ENCODE peak calls at places on chromosomes 12 and 14, in eight cellular contexts. One of them, this sample, is unnamed.

GRCh38 chr14:103329421-103330347 is 4.4 kb upstream of the EIF5 start:
- DNase-seq in A673: no peak
- DNase-seq in psoas muscle: no peak
- DNase-seq in AG10803: peak
- DNase-seq in glutamatergic neuron: no peak
- DNase-seq in bronchial epithelial cell: peak
- DNase-seq in WERI-Rb-1: no peak
- DNase-seq in AG04450: no peak
- DNase-seq in this sample: peak

GRCh38 chr12:25830456-25830855 is 128.0 kb upstream of the RASSF8 start:
- DNase-seq in bronchial epithelial cell: peak
- DNase-seq in WERI-Rb-1: no peak
- DNase-seq in psoas muscle: no peak
- DNase-seq in AG04450: no peak
- DNase-seq in A673: no peak
- DNase-seq in glutamatergic neuron: no peak
- DNase-seq in AG10803: peak
- DNase-seq in this sample: no peak

GRCh38 chr12:103241184-103241583 is 254.6 kb downstream of the C12orf42 start:
- DNase-seq in bronchial epithelial cell: no peak
- DNase-seq in glutamatergic neuron: no peak
- DNase-seq in A673: no peak
- DNase-seq in WERI-Rb-1: no peak
- DNase-seq in AG04450: no peak
- DNase-seq in AG10803: no peak
- DNase-seq in psoas muscle: no peak
- DNase-seq in this sample: no peak

GRCh38 chr14:26730929-26731618 is 133.2 kb upstream of the NOVA1 start:
- DNase-seq in psoas muscle: no peak
- DNase-seq in bronchial epithelial cell: peak
- DNase-seq in glutamatergic neuron: peak
- DNase-seq in A673: peak
- DNase-seq in AG04450: no peak
- DNase-seq in AG10803: no peak
- DNase-seq in WERI-Rb-1: peak
- DNase-seq in this sample: no peak

GRCh38 chr12:96239711-96240234 is 45.6 kb downstream of the ELK3 start:
- DNase-seq in glutamatergic neuron: no peak
- DNase-seq in AG04450: no peak
- DNase-seq in A673: peak
- DNase-seq in AG10803: peak
- DNase-seq in psoas muscle: no peak
- DNase-seq in WERI-Rb-1: no peak
- DNase-seq in bronchial epithelial cell: no peak
- DNase-seq in this sample: no peak

GRCh38 chr12:130992448-130992847 is 38.7 kb downstream of the ADGRD1 start:
- DNase-seq in AG10803: no peak
- DNase-seq in psoas muscle: no peak
- DNase-seq in glutamatergic neuron: no peak
- DNase-seq in WERI-Rb-1: no peak
- DNase-seq in A673: no peak
- DNase-seq in bronchial epithelial cell: no peak
- DNase-seq in AG04450: no peak
- DNase-seq in this sample: no peak

GRCh38 chr12:110741795-110742717 is 635 bp downstream of the PPP1CC start:
- DNase-seq in A673: peak
- DNase-seq in WERI-Rb-1: peak
- DNase-seq in glutamatergic neuron: peak
- DNase-seq in AG04450: no peak
- DNase-seq in psoas muscle: peak
- DNase-seq in bronchial epithelial cell: peak
- DNase-seq in AG10803: no peak
- DNase-seq in this sample: no peak

GRCh38 chr12:20024194-20024593 is 344.1 kb upstream of the PDE3A start:
- DNase-seq in glutamatergic neuron: no peak
- DNase-seq in A673: no peak
- DNase-seq in bronchial epithelial cell: no peak
- DNase-seq in WERI-Rb-1: no peak
- DNase-seq in AG10803: peak
- DNase-seq in psoas muscle: no peak
- DNase-seq in AG04450: no peak
- DNase-seq in this sample: no peak

DNA sequence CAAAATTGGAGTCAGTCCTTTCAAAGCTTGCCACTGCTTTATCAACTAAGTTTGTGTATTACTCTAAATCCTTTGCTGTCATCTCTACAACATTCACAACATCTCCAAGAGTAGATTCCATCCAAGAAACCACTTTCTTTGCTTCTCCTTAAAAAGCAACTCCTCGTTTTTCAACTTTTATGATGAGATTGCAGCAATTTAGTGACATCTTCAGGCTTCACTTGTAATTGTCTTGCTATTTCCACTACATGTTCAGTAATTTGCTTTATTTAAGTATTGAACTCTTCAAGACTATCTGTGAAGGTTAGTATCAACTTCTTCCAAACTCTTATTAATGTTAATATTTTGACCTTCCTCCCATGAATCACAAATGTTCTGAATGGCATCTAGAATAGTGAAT is 747.9 kb downstream of the TMTC2 start:
- DNase-seq in WERI-Rb-1: no peak
- DNase-seq in glutamatergic neuron: no peak
- DNase-seq in AG10803: no peak
- DNase-seq in A673: peak
- DNase-seq in psoas muscle: no peak
- DNase-seq in AG04450: no peak
- DNase-seq in bronchial epithelial cell: peak
- DNase-seq in this sample: no peak
- TF ChIP-seq CTCF in WERI-Rb-1: no peak
- TF ChIP-seq CTCF in glutamatergic neuron: no peak
- TF ChIP-seq CTCF in AG10803: no peak
- TF ChIP-seq CTCF in A673: no peak
- TF ChIP-seq CTCF in psoas muscle: no peak
- TF ChIP-seq CTCF in AG04450: no peak
- TF ChIP-seq CTCF in bronchial epithelial cell: no peak
- TF ChIP-seq CTCF in this sample: no peak

GRCh38 chr12:105099355-105099754 is 8.2 kb upstream of the WASHC4 start:
- DNase-seq in WERI-Rb-1: no peak
- DNase-seq in bronchial epithelial cell: no peak
- DNase-seq in psoas muscle: no peak
- DNase-seq in A673: no peak
- DNase-seq in AG10803: no peak
- DNase-seq in AG04450: no peak
- DNase-seq in glutamatergic neuron: no peak
- DNase-seq in this sample: no peak

GRCh38 chr12:105100207-105100985 is 7.1 kb upstream of the WASHC4 start:
- DNase-seq in A673: peak
- DNase-seq in psoas muscle: no peak
- DNase-seq in WERI-Rb-1: no peak
- DNase-seq in AG04450: no peak
- DNase-seq in AG10803: peak
- DNase-seq in glutamatergic neuron: no peak
- DNase-seq in bronchial epithelial cell: peak
- DNase-seq in this sample: no peak

GRCh38 chr12:105102673-105103072 is 4.9 kb upstream of the WASHC4 start:
- DNase-seq in AG04450: no peak
- DNase-seq in psoas muscle: no peak
- DNase-seq in WERI-Rb-1: no peak
- DNase-seq in bronchial epithelial cell: no peak
- DNase-seq in glutamatergic neuron: no peak
- DNase-seq in A673: no peak
- DNase-seq in AG10803: no peak
- DNase-seq in this sample: no peak

GRCh38 chr12:105104762-105105161 is 2.8 kb upstream of the WASHC4 start:
- DNase-seq in glutamatergic neuron: no peak
- DNase-seq in WERI-Rb-1: no peak
- DNase-seq in AG10803: no peak
- DNase-seq in psoas muscle: no peak
- DNase-seq in bronchial epithelial cell: no peak
- DNase-seq in AG04450: no peak
- DNase-seq in A673: no peak
- DNase-seq in this sample: no peak

DNA sequence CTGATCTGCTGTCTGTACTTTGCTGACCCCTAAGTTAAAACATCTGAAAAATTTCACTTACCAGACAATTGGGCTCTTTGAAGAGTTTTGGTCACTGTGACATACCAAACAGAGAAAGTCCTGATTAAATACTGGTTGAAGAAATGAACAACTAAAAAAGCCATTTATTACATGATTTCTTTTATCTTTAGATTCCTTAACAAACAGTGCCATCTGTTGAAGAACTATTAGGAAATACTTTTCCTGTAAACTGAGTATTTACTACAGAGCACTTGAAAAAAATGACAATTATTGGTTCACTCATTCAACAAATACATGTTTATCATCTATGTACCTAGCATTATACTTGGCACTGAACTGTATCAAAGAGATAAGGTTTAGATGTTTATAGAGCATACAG is 6.5 kb upstream of the WASHC4 start:
- DNase-seq in AG04450: no peak
- DNase-seq in A673: no peak
- DNase-seq in WERI-Rb-1: no peak
- DNase-seq in bronchial epithelial cell: peak
- DNase-seq in glutamatergic neuron: no peak
- DNase-seq in psoas muscle: no peak
- DNase-seq in AG10803: peak
- DNase-seq in this sample: no peak
- TF ChIP-seq CTCF in AG04450: peak
- TF ChIP-seq CTCF in A673: peak
- TF ChIP-seq CTCF in WERI-Rb-1: no peak
- TF ChIP-seq CTCF in bronchial epithelial cell: no peak
- TF ChIP-seq CTCF in glutamatergic neuron: no peak
- TF ChIP-seq CTCF in psoas muscle: no peak
- TF ChIP-seq CTCF in AG10803: no peak
- TF ChIP-seq CTCF in this sample: no peak

GRCh38 chr12:12353807-12354206 is 3.1 kb upstream of the BORCS5 start:
- DNase-seq in WERI-Rb-1: no peak
- DNase-seq in bronchial epithelial cell: no peak
- DNase-seq in AG10803: no peak
- DNase-seq in psoas muscle: no peak
- DNase-seq in AG04450: no peak
- DNase-seq in A673: no peak
- DNase-seq in glutamatergic neuron: no peak
- DNase-seq in this sample: no peak

GRCh38 chr12:12350868-12351463 is 924 bp upstream of the MANSC1 start:
- DNase-seq in glutamatergic neuron: no peak
- DNase-seq in A673: no peak
- DNase-seq in bronchial epithelial cell: peak
- DNase-seq in psoas muscle: no peak
- DNase-seq in AG04450: no peak
- DNase-seq in WERI-Rb-1: no peak
- DNase-seq in AG10803: no peak
- DNase-seq in this sample: no peak

GRCh38 chr12:12353276-12353675 is 3.2 kb upstream of the MANSC1 start:
- DNase-seq in bronchial epithelial cell: no peak
- DNase-seq in AG10803: no peak
- DNase-seq in glutamatergic neuron: no peak
- DNase-seq in psoas muscle: no peak
- DNase-seq in AG04450: no peak
- DNase-seq in A673: no peak
- DNase-seq in WERI-Rb-1: no peak
- DNase-seq in this sample: no peak

DNA sequence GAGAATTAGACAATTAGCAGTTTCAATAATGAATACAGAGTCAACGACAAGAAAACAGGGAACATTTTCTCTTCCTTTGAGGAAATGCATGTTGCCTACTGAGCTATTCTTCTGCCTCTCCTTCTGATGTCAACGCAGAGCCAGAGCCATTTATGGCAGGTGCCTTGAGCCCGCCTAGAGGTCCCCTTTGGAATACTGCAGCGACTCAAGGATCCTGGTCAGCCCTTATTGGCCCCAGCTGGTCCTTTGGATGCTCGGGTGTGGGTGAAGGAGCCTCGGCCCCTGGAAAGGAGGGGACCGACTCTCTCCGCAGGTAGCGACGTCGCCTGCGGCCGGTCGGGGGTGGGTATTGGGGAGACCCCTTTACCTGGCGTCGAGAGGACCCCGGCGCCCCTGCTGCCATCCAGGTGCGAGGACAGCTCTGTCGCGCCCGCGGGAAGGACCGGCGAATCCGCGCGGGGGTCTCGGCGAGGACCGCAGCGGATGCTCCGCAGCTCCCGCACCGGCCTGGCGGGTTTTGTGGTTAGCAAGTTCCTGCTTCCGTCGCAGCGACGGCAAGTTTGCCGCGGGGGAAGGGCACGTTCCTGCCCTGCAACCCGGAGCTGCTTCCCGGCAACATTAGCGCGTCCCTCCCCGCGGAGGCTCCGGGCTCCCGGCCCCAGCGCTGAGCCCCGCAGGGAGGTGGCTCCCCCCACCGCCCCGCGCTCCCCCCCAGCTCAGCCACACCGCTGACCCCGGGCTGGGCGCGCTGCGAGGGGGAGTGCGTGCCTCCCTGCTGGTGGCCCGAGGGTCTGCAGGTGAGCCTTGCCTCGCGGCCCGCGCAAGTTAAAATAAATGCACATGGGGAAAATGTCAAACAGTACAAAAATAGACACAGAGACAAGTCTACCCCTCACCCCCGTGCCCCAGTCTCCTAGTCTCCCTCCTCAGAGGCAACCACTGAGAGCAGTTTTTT is at the start of gene MANSC1:
- DNase-seq in bronchial epithelial cell: no peak
- DNase-seq in glutamatergic neuron: peak
- DNase-seq in A673: peak
- DNase-seq in AG10803: peak
- DNase-seq in AG04450: no peak
- DNase-seq in psoas muscle: peak
- DNase-seq in WERI-Rb-1: peak
- DNase-seq in this sample: no peak
- TF ChIP-seq CTCF in bronchial epithelial cell: peak
- TF ChIP-seq CTCF in glutamatergic neuron: peak
- TF ChIP-seq CTCF in A673: peak
- TF ChIP-seq CTCF in AG10803: peak
- TF ChIP-seq CTCF in AG04450: peak
- TF ChIP-seq CTCF in psoas muscle: peak
- TF ChIP-seq CTCF in WERI-Rb-1: peak
- TF ChIP-seq CTCF in this sample: peak

GRCh38 chr14:96573473-96574100 is 71.4 kb downstream of the PAPOLA start:
- DNase-seq in A673: no peak
- DNase-seq in AG10803: no peak
- DNase-seq in glutamatergic neuron: no peak
- DNase-seq in psoas muscle: no peak
- DNase-seq in AG04450: no peak
- DNase-seq in WERI-Rb-1: no peak
- DNase-seq in bronchial epithelial cell: no peak
- DNase-seq in this sample: no peak

GRCh38 chr14:96574633-96575191 is 72.5 kb downstream of the PAPOLA start:
- DNase-seq in A673: peak
- DNase-seq in WERI-Rb-1: no peak
- DNase-seq in AG10803: peak
- DNase-seq in bronchial epithelial cell: peak
- DNase-seq in AG04450: peak
- DNase-seq in glutamatergic neuron: no peak
- DNase-seq in psoas muscle: no peak
- DNase-seq in this sample: no peak

GRCh38 chr14:96576359-96576758 is 74.2 kb downstream of the PAPOLA start:
- DNase-seq in psoas muscle: no peak
- DNase-seq in bronchial epithelial cell: no peak
- DNase-seq in A673: no peak
- DNase-seq in glutamatergic neuron: no peak
- DNase-seq in AG04450: no peak
- DNase-seq in WERI-Rb-1: no peak
- DNase-seq in AG10803: no peak
- DNase-seq in this sample: no peak

GRCh38 chr14:96575233-96575632 is 73.1 kb downstream of the PAPOLA start:
- DNase-seq in AG04450: no peak
- DNase-seq in WERI-Rb-1: no peak
- DNase-seq in glutamatergic neuron: no peak
- DNase-seq in A673: no peak
- DNase-seq in bronchial epithelial cell: no peak
- DNase-seq in psoas muscle: no peak
- DNase-seq in AG10803: no peak
- DNase-seq in this sample: no peak

DNA sequence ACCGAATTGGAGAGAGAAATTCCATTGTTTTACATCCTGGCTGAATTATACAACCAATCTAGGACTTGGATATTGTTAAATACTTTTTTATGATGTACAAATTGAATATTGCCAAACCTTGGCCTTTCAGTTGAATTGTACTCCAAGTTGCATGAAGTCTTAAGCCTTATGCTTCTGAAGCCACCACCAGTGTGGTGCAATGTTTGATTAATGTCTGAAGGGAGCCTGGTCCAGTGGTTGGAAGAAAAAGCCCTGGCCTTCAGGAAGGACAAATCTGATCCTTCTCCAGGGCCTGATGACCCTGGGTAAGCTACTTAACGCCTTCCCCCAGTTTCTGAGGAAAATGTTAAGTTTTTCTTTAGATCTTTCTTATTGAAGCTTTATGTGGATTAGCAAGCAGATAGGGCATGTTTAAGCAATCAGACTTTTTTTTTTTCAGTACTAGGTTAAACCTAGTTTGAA is 72.0 kb downstream of the PAPOLA start:
- DNase-seq in AG10803: peak
- DNase-seq in A673: no peak
- DNase-seq in psoas muscle: no peak
- DNase-seq in glutamatergic neuron: no peak
- DNase-seq in bronchial epithelial cell: no peak
- DNase-seq in AG04450: no peak
- DNase-seq in WERI-Rb-1: no peak
- DNase-seq in this sample: no peak
- TF ChIP-seq CTCF in AG10803: no peak
- TF ChIP-seq CTCF in A673: no peak
- TF ChIP-seq CTCF in psoas muscle: no peak
- TF ChIP-seq CTCF in glutamatergic neuron: no peak
- TF ChIP-seq CTCF in bronchial epithelial cell: no peak
- TF ChIP-seq CTCF in AG04450: no peak
- TF ChIP-seq CTCF in WERI-Rb-1: no peak
- TF ChIP-seq CTCF in this sample: no peak

This sample was measured in CD14-positive monocyte.